ENCODE peak calls at places on chromosomes 11 and 22, in nine cellular contexts. One of them, this sample, is unnamed.

GRCh38 chr11:70550456-70551195 is 152.3 kb downstream of the CTTN start:
- DNase-seq in neuronal stem cell: no peak
- DNase-seq in AG04450: no peak
- DNase-seq in ACHN: no peak
- DNase-seq in LoVo: no peak
- DNase-seq in cardiac fibroblast: no peak
- DNase-seq in CD8-positive, alpha-beta memory T cell: no peak
- DNase-seq in HCT116: no peak
- DNase-seq in iPS-NIHi11: no peak
- DNase-seq in this sample: no peak

GRCh38 chr11:28842716-28843115 is 734.5 kb downstream of the METTL15 start:
- DNase-seq in neuronal stem cell: no peak
- DNase-seq in AG04450: no peak
- DNase-seq in ACHN: no peak
- DNase-seq in LoVo: no peak
- DNase-seq in cardiac fibroblast: peak
- DNase-seq in CD8-positive, alpha-beta memory T cell: no peak
- DNase-seq in HCT116: no peak
- DNase-seq in iPS-NIHi11: no peak
- DNase-seq in this sample: no peak

GRCh38 chr11:96215094-96215782 is 127.8 kb downstream of the MAML2 start:
- DNase-seq in neuronal stem cell: no peak
- DNase-seq in AG04450: no peak
- DNase-seq in ACHN: peak
- DNase-seq in LoVo: no peak
- DNase-seq in cardiac fibroblast: peak
- DNase-seq in CD8-positive, alpha-beta memory T cell: peak
- DNase-seq in HCT116: no peak
- DNase-seq in iPS-NIHi11: no peak
- DNase-seq in this sample: no peak

GRCh38 chr22:39518124-39518786 is 2.1 kb upstream of the ATF4 start:
- DNase-seq in neuronal stem cell: no peak
- DNase-seq in AG04450: no peak
- DNase-seq in ACHN: no peak
- DNase-seq in LoVo: no peak
- DNase-seq in cardiac fibroblast: peak
- DNase-seq in CD8-positive, alpha-beta memory T cell: no peak
- DNase-seq in HCT116: no peak
- DNase-seq in iPS-NIHi11: no peak
- DNase-seq in this sample: no peak

GRCh38 chr11:77189588-77190210 is 61.7 kb downstream of the MYO7A start:
- DNase-seq in neuronal stem cell: no peak
- DNase-seq in AG04450: no peak
- DNase-seq in ACHN: no peak
- DNase-seq in LoVo: no peak
- DNase-seq in cardiac fibroblast: no peak
- DNase-seq in CD8-positive, alpha-beta memory T cell: no peak
- DNase-seq in HCT116: no peak
- DNase-seq in iPS-NIHi11: no peak
- DNase-seq in this sample: no peak

GRCh38 chr22:37309221-37310074 is 27.1 kb downstream of the CYTH4 start:
- DNase-seq in neuronal stem cell: no peak
- DNase-seq in AG04450: no peak
- DNase-seq in ACHN: no peak
- DNase-seq in LoVo: no peak
- DNase-seq in cardiac fibroblast: no peak
- DNase-seq in CD8-positive, alpha-beta memory T cell: peak
- DNase-seq in HCT116: no peak
- DNase-seq in iPS-NIHi11: no peak
- DNase-seq in this sample: no peak

GRCh38 chr11:13954591-13954990 is 7.9 kb upstream of the SPON1 start:
- DNase-seq in neuronal stem cell: no peak
- DNase-seq in AG04450: no peak
- DNase-seq in ACHN: no peak
- DNase-seq in LoVo: no peak
- DNase-seq in cardiac fibroblast: no peak
- DNase-seq in CD8-positive, alpha-beta memory T cell: no peak
- DNase-seq in HCT116: no peak
- DNase-seq in iPS-NIHi11: no peak
- DNase-seq in this sample: no peak

GRCh38 chr11:73426184-73426845 is 50.1 kb downstream of the RELT start:
- DNase-seq in neuronal stem cell: no peak
- DNase-seq in AG04450: no peak
- DNase-seq in ACHN: no peak
- DNase-seq in LoVo: no peak
- DNase-seq in cardiac fibroblast: no peak
- DNase-seq in CD8-positive, alpha-beta memory T cell: no peak
- DNase-seq in HCT116: no peak
- DNase-seq in iPS-NIHi11: no peak
- DNase-seq in this sample: no peak

GRCh38 chr22:23233084-23233501 is 52.8 kb downstream of the BCR start:
- DNase-seq in neuronal stem cell: no peak
- DNase-seq in AG04450: no peak
- DNase-seq in ACHN: no peak
- DNase-seq in LoVo: no peak
- DNase-seq in cardiac fibroblast: no peak
- DNase-seq in CD8-positive, alpha-beta memory T cell: no peak
- DNase-seq in HCT116: no peak
- DNase-seq in iPS-NIHi11: no peak
- DNase-seq in this sample: no peak

GRCh38 chr11:33266418-33267215 is 9.4 kb downstream of the HIPK3 start:
- DNase-seq in neuronal stem cell: no peak
- DNase-seq in AG04450: no peak
- DNase-seq in ACHN: no peak
- DNase-seq in LoVo: no peak
- DNase-seq in cardiac fibroblast: peak
- DNase-seq in CD8-positive, alpha-beta memory T cell: no peak
- DNase-seq in HCT116: no peak
- DNase-seq in iPS-NIHi11: no peak
- DNase-seq in this sample: no peak

GRCh38 chr11:17611049-17611448 is 64.0 kb downstream of the OTOG start:
- DNase-seq in neuronal stem cell: no peak
- DNase-seq in AG04450: no peak
- DNase-seq in ACHN: no peak
- DNase-seq in LoVo: no peak
- DNase-seq in cardiac fibroblast: no peak
- DNase-seq in CD8-positive, alpha-beta memory T cell: no peak
- DNase-seq in HCT116: no peak
- DNase-seq in iPS-NIHi11: no peak
- DNase-seq in this sample: no peak

GRCh38 chr22:22720201-22720723 is 75.8 kb downstream of the GGTLC2 start:
- DNase-seq in neuronal stem cell: peak
- DNase-seq in AG04450: no peak
- DNase-seq in ACHN: peak
- DNase-seq in LoVo: no peak
- DNase-seq in cardiac fibroblast: peak
- DNase-seq in CD8-positive, alpha-beta memory T cell: peak
- DNase-seq in HCT116: peak
- DNase-seq in iPS-NIHi11: peak
- DNase-seq in this sample: peak

This sample was measured in T47D.